ENCODE peak calls at places on chromosomes 6 and 20, in nine cellular contexts. Y, Z, M, O, V, H, E, G and X are unnamed samples.

GRCh38 chr6:164252952-164253351 is 838.4 kb downstream of the QKI start:
- DNase-seq in Y (no peak), Z (no peak), M (no peak), O (no peak), V (no peak), H (no peak), E (no peak), G (peak; percentile 61), X (no peak)

GRCh38 chr6:88855521-88856152 is 107.8 kb downstream of the RNGTT start:
- DNase-seq in Y (peak; percentile 27), Z (no peak), M (no peak), O (no peak), V (no peak), H (peak; percentile 79), E (peak; percentile 0), G (peak; percentile 61), X (no peak)

GRCh38 chr6:45923831-45924391 is 91.7 kb downstream of the CLIC5 start:
- DNase-seq in Y (no peak), Z (peak; percentile 47), M (peak; percentile 66), O (no peak), V (no peak), H (no peak), E (no peak), G (peak; percentile 84), X (no peak)

GRCh38 chr6:148203281-148203925 is 139.2 kb upstream of the SASH1 start:
- DNase-seq in Y (no peak), Z (no peak), M (peak; percentile 55), O (no peak), V (no peak), H (no peak), E (no peak), G (peak; percentile 87), X (no peak)

GRCh38 chr6:36933102-36933501 is 21.4 kb upstream of the PI16 start:
- DNase-seq in Y (no peak), Z (no peak), M (peak; percentile 73), O (no peak), V (no peak), H (no peak), E (no peak), G (no peak), X (no peak)

GRCh38 chr6:33418690-33419291 is 884 bp upstream of the CUTA start:
- DNase-seq in Y (no peak), Z (peak; percentile 45), M (no peak), O (no peak), V (no peak), H (peak; percentile 40), E (no peak), G (no peak), X (no peak)

GRCh38 chr6:117397536-117398227 is 28.1 kb downstream of the ROS1 start:
- DNase-seq in Y (no peak), Z (no peak), M (peak; percentile 47), O (no peak), V (no peak), H (no peak), E (no peak), G (peak; percentile 14), X (no peak)

GRCh38 chr20:53138454-53139291 is 166.5 kb downstream of the TSHZ2 start:
- DNase-seq in Y (no peak), Z (peak; percentile 32), M (peak; percentile 36), O (no peak), V (no peak), H (no peak), E (no peak), G (no peak), X (no peak)

GRCh38 chr6:1572892-1573291 is 36.8 kb upstream of the FOXC1 start:
- DNase-seq in Y (no peak), Z (no peak), M (peak; percentile 49), O (no peak), V (no peak), H (no peak), E (no peak), G (peak; percentile 90), X (no peak)

GRCh38 chr6:28474441-28475219 is 31.3 kb upstream of the ZSCAN23 start:
- DNase-seq in Y (peak; percentile 70), Z (peak; percentile 70), M (peak; percentile 83), O (peak; percentile 18), V (no peak), H (peak; percentile 75), E (peak; percentile 86), G (peak; percentile 70), X (peak; percentile 32)

GRCh38 chr20:49028684-49029083 is 17.4 kb upstream of the CSE1L start:
- DNase-seq in Y (no peak), Z (no peak), M (peak; percentile 55), O (no peak), V (no peak), H (no peak), E (peak; percentile 48), G (no peak), X (no peak)

GRCh38 chr6:54579011-54579410 is 267.6 kb upstream of the FAM83B start:
- DNase-seq in Y (no peak), Z (no peak), M (peak; percentile 26), O (no peak), V (no peak), H (no peak), E (no peak), G (no peak), X (no peak)

GRCh38 chr6:89360415-89360999 is 8.0 kb upstream of the UBE2J1 start:
- DNase-seq in Y (no peak), Z (peak; percentile 50), M (peak; percentile 56), O (no peak), V (no peak), H (no peak), E (no peak), G (peak; percentile 49), X (no peak)

GRCh38 chr20:32516583-32516982 is 68.5 kb downstream of the NOL4L start:
- DNase-seq in Y (no peak), Z (no peak), M (no peak), O (no peak), V (no peak), H (no peak), E (no peak), G (no peak), X (no peak)

GRCh38 chr6:143539106-143539505 is 27.6 kb upstream of the FUCA2 start:
- DNase-seq in Y (no peak), Z (no peak), M (no peak), O (no peak), V (no peak), H (no peak), E (no peak), G (no peak), X (no peak)

GRCh38 chr20:62136283-62137091 is 6.7 kb downstream of the PSMA7 start:
- DNase-seq in Y (no peak), Z (peak; percentile 72), M (peak; percentile 69), O (peak; percentile 9), V (peak; percentile 65), H (peak; percentile 41), E (peak; percentile 78), G (peak; percentile 67), X (peak; percentile 40)

GRCh38 chr6:90922323-90922722 is 335.5 kb upstream of the MAP3K7 start:
- DNase-seq in Y (no peak), Z (no peak), M (no peak), O (no peak), V (no peak), H (no peak), E (no peak), G (no peak), X (no peak)

GRCh38 chr6:81856872-81857271 is 104.4 kb upstream of the TENT5A start:
- DNase-seq in Y (no peak), Z (no peak), M (no peak), O (no peak), V (no peak), H (no peak), E (no peak), G (no peak), X (no peak)

GRCh38 chr20:9072741-9073310 is 3.9 kb downstream of the PLCB4 start:
- DNase-seq in Y (no peak), Z (no peak), M (no peak), O (no peak), V (no peak), H (no peak), E (peak; percentile 29), G (no peak), X (no peak)

GRCh38 chr20:41436679-41437078 is 70.1 kb upstream of the EMILIN3 start:
- DNase-seq in Y (peak; percentile 22), Z (no peak), M (peak; percentile 83), O (no peak), V (no peak), H (no peak), E (no peak), G (peak; percentile 40), X (no peak)